ENCODE peak calls at places on chromosomes 4 and X, in ten cellular contexts. One of them, this sample, is unnamed.

GRCh38 chr4:155578726-155579385 is 87.8 kb upstream of the GUCY1A1 start:
- DNase-seq in central memory CD8-positive, alpha-beta T cell: no peak
- DNase-seq in epithelial cell of prostate: no peak
- DNase-seq in stimulated activated CD4-positive, alpha-beta T cell treated with anti-CD3 and anti-CD28 coated beads, TNF-alpha, amount 100 ng/mL, for 48 hours: no peak
- DNase-seq in EL: peak; percentile 8
- DNase-seq in substantia nigra: no peak
- DNase-seq in activated CD4-positive, alpha-beta T cell treated with anti-CD3 and anti-CD28 coated beads for 24 hours: no peak
- DNase-seq in breast epithelium: no peak
- DNase-seq in choroid plexus epithelial cell: no peak
- DNase-seq in foreskin melanocyte: peak; percentile 3
- DNase-seq in this sample: peak; percentile 16

GRCh38 chr4:2276581-2277325 is 14.8 kb upstream of the MXD4 start:
- DNase-seq in central memory CD8-positive, alpha-beta T cell: no peak
- DNase-seq in stimulated activated CD4-positive, alpha-beta T cell treated with anti-CD3 and anti-CD28 coated beads, TNF-alpha, amount 100 ng/mL, for 48 hours: no peak
- DNase-seq in epithelial cell of prostate: no peak
- DNase-seq in foreskin melanocyte: no peak
- DNase-seq in choroid plexus epithelial cell: no peak
- DNase-seq in EL: no peak
- DNase-seq in activated CD4-positive, alpha-beta T cell treated with anti-CD3 and anti-CD28 coated beads for 24 hours: no peak
- DNase-seq in substantia nigra: no peak
- DNase-seq in breast epithelium: no peak
- DNase-seq in this sample: no peak

GRCh38 chr4:76535603-76536380 is 100.8 kb downstream of the SHROOM3 start:
- DNase-seq in breast epithelium: no peak
- DNase-seq in choroid plexus epithelial cell: peak; percentile 29
- DNase-seq in central memory CD8-positive, alpha-beta T cell: no peak
- DNase-seq in stimulated activated CD4-positive, alpha-beta T cell treated with anti-CD3 and anti-CD28 coated beads, TNF-alpha, amount 100 ng/mL, for 48 hours: no peak
- DNase-seq in substantia nigra: no peak
- DNase-seq in foreskin melanocyte: no peak
- DNase-seq in epithelial cell of prostate: no peak
- DNase-seq in EL: peak; percentile 77
- DNase-seq in activated CD4-positive, alpha-beta T cell treated with anti-CD3 and anti-CD28 coated beads for 24 hours: no peak
- DNase-seq in this sample: peak; percentile 13

GRCh38 chr4:185011408-185011807 is 6.9 kb upstream of the HELT start:
- DNase-seq in substantia nigra: no peak
- DNase-seq in activated CD4-positive, alpha-beta T cell treated with anti-CD3 and anti-CD28 coated beads for 24 hours: no peak
- DNase-seq in epithelial cell of prostate: no peak
- DNase-seq in foreskin melanocyte: peak; percentile 28
- DNase-seq in central memory CD8-positive, alpha-beta T cell: no peak
- DNase-seq in stimulated activated CD4-positive, alpha-beta T cell treated with anti-CD3 and anti-CD28 coated beads, TNF-alpha, amount 100 ng/mL, for 48 hours: no peak
- DNase-seq in breast epithelium: no peak
- DNase-seq in choroid plexus epithelial cell: no peak
- DNase-seq in EL: no peak
- DNase-seq in this sample: no peak

GRCh38 chrX:19392703-19393102 is 49.0 kb downstream of the PDHA1 start:
- DNase-seq in foreskin melanocyte: no peak
- DNase-seq in epithelial cell of prostate: no peak
- DNase-seq in EL: no peak
- DNase-seq in breast epithelium: no peak
- DNase-seq in activated CD4-positive, alpha-beta T cell treated with anti-CD3 and anti-CD28 coated beads for 24 hours: no peak
- DNase-seq in choroid plexus epithelial cell: no peak
- DNase-seq in substantia nigra: no peak
- DNase-seq in stimulated activated CD4-positive, alpha-beta T cell treated with anti-CD3 and anti-CD28 coated beads, TNF-alpha, amount 100 ng/mL, for 48 hours: no peak
- DNase-seq in central memory CD8-positive, alpha-beta T cell: no peak
- DNase-seq in this sample: no peak

GRCh38 chr4:158261480-158261879 is 51.2 kb downstream of the TMEM144 start:
- DNase-seq in activated CD4-positive, alpha-beta T cell treated with anti-CD3 and anti-CD28 coated beads for 24 hours: no peak
- DNase-seq in foreskin melanocyte: no peak
- DNase-seq in substantia nigra: no peak
- DNase-seq in breast epithelium: no peak
- DNase-seq in stimulated activated CD4-positive, alpha-beta T cell treated with anti-CD3 and anti-CD28 coated beads, TNF-alpha, amount 100 ng/mL, for 48 hours: no peak
- DNase-seq in EL: no peak
- DNase-seq in choroid plexus epithelial cell: no peak
- DNase-seq in central memory CD8-positive, alpha-beta T cell: no peak
- DNase-seq in epithelial cell of prostate: no peak
- DNase-seq in this sample: no peak

GRCh38 chr4:113394730-113395530 is 345.5 kb downstream of the ANK2 start:
- DNase-seq in activated CD4-positive, alpha-beta T cell treated with anti-CD3 and anti-CD28 coated beads for 24 hours: peak; percentile 67
- DNase-seq in foreskin melanocyte: peak; percentile 70
- DNase-seq in EL: peak; percentile 84
- DNase-seq in stimulated activated CD4-positive, alpha-beta T cell treated with anti-CD3 and anti-CD28 coated beads, TNF-alpha, amount 100 ng/mL, for 48 hours: peak; percentile 5
- DNase-seq in substantia nigra: peak; percentile 63
- DNase-seq in choroid plexus epithelial cell: peak; percentile 93
- DNase-seq in epithelial cell of prostate: no peak
- DNase-seq in central memory CD8-positive, alpha-beta T cell: peak; percentile 34
- DNase-seq in breast epithelium: no peak
- DNase-seq in this sample: peak; percentile 95

GRCh38 chr4:65450899-65451298 is 219.4 kb downstream of the EPHA5 start:
- DNase-seq in substantia nigra: no peak
- DNase-seq in breast epithelium: no peak
- DNase-seq in EL: no peak
- DNase-seq in central memory CD8-positive, alpha-beta T cell: no peak
- DNase-seq in activated CD4-positive, alpha-beta T cell treated with anti-CD3 and anti-CD28 coated beads for 24 hours: no peak
- DNase-seq in stimulated activated CD4-positive, alpha-beta T cell treated with anti-CD3 and anti-CD28 coated beads, TNF-alpha, amount 100 ng/mL, for 48 hours: no peak
- DNase-seq in foreskin melanocyte: no peak
- DNase-seq in choroid plexus epithelial cell: no peak
- DNase-seq in epithelial cell of prostate: no peak
- DNase-seq in this sample: no peak

GRCh38 chr4:13483142-13484044 is 747 bp downstream of the RAB28 start:
- DNase-seq in stimulated activated CD4-positive, alpha-beta T cell treated with anti-CD3 and anti-CD28 coated beads, TNF-alpha, amount 100 ng/mL, for 48 hours: no peak
- DNase-seq in breast epithelium: no peak
- DNase-seq in EL: peak; percentile 79
- DNase-seq in activated CD4-positive, alpha-beta T cell treated with anti-CD3 and anti-CD28 coated beads for 24 hours: peak; percentile 6
- DNase-seq in substantia nigra: peak; percentile 58
- DNase-seq in central memory CD8-positive, alpha-beta T cell: peak; percentile 23
- DNase-seq in foreskin melanocyte: peak; percentile 33
- DNase-seq in choroid plexus epithelial cell: peak; percentile 73
- DNase-seq in epithelial cell of prostate: no peak
- DNase-seq in this sample: peak; percentile 71

This sample was measured in fibroblast of the aortic adventitia.